ENCODE peak calls at places on chromosomes 13 and 19, in six cellular contexts. One of them, this sample, is unnamed.
A peak's percentile ranks its signal among the peaks of the same experiment; 100 is the strongest.

GRCh38 chr19:46615966-46616365 is 8.9 kb downstream of the PTGIR start:
- DNase-seq in CD8-positive, alpha-beta T cell: no peak
- DNase-seq in cardiac muscle cell: no peak
- DNase-seq in CD8-positive, alpha-beta memory T cell: no peak
- DNase-seq in heart right ventricle: no peak
- DNase-seq in CD4-positive, alpha-beta memory T cell: no peak
- DNase-seq in this sample: peak; percentile 59

GRCh38 chr13:36712785-36713184 is 39.0 kb downstream of the SERTM1 start:
- DNase-seq in CD8-positive, alpha-beta T cell: no peak
- DNase-seq in cardiac muscle cell: peak; percentile 63
- DNase-seq in CD8-positive, alpha-beta memory T cell: no peak
- DNase-seq in heart right ventricle: no peak
- DNase-seq in CD4-positive, alpha-beta memory T cell: no peak
- DNase-seq in this sample: no peak

GRCh38 chr19:41641879-41642485 is 15.1 kb upstream of the CEACAM4 start:
- DNase-seq in CD8-positive, alpha-beta T cell: peak; percentile 36
- DNase-seq in cardiac muscle cell: peak; percentile 65
- DNase-seq in CD8-positive, alpha-beta memory T cell: peak; percentile 68
- DNase-seq in heart right ventricle: no peak
- DNase-seq in CD4-positive, alpha-beta memory T cell: peak; percentile 69
- DNase-seq in this sample: peak; percentile 70

GRCh38 chr19:51719251-51719901 is 4.4 kb downstream of the HAS1 start:
- DNase-seq in CD8-positive, alpha-beta T cell: no peak
- DNase-seq in cardiac muscle cell: no peak
- DNase-seq in CD8-positive, alpha-beta memory T cell: no peak
- DNase-seq in heart right ventricle: no peak
- DNase-seq in CD4-positive, alpha-beta memory T cell: no peak
- DNase-seq in this sample: no peak

GRCh38 chr13:73336789-73337188 is 278.0 kb downstream of the KLF5 start:
- DNase-seq in CD8-positive, alpha-beta T cell: no peak
- DNase-seq in cardiac muscle cell: no peak
- DNase-seq in CD8-positive, alpha-beta memory T cell: no peak
- DNase-seq in heart right ventricle: no peak
- DNase-seq in CD4-positive, alpha-beta memory T cell: no peak
- DNase-seq in this sample: peak; percentile 33

GRCh38 chr19:45440259-45440638 is 16.5 kb upstream of the ERCC1 start:
- DNase-seq in CD8-positive, alpha-beta T cell: no peak
- DNase-seq in cardiac muscle cell: no peak
- DNase-seq in CD8-positive, alpha-beta memory T cell: no peak
- DNase-seq in heart right ventricle: no peak
- DNase-seq in CD4-positive, alpha-beta memory T cell: no peak
- DNase-seq in this sample: no peak

GRCh38 chr13:46388846-46389245 is 1.8 kb upstream of the RUBCNL start:
- DNase-seq in CD8-positive, alpha-beta T cell: no peak
- DNase-seq in cardiac muscle cell: no peak
- DNase-seq in CD8-positive, alpha-beta memory T cell: no peak
- DNase-seq in heart right ventricle: no peak
- DNase-seq in CD4-positive, alpha-beta memory T cell: no peak
- DNase-seq in this sample: no peak

GRCh38 chr19:48714759-48715261 is 4.7 kb downstream of the MAMSTR start:
- DNase-seq in CD8-positive, alpha-beta T cell: no peak
- DNase-seq in cardiac muscle cell: no peak
- DNase-seq in CD8-positive, alpha-beta memory T cell: no peak
- DNase-seq in heart right ventricle: no peak
- DNase-seq in CD4-positive, alpha-beta memory T cell: no peak
- DNase-seq in this sample: peak; percentile 90

GRCh38 chr13:47426126-47426849 is 529.4 kb upstream of the HTR2A start:
- DNase-seq in CD8-positive, alpha-beta T cell: no peak
- DNase-seq in cardiac muscle cell: peak; percentile 57
- DNase-seq in CD8-positive, alpha-beta memory T cell: no peak
- DNase-seq in heart right ventricle: no peak
- DNase-seq in CD4-positive, alpha-beta memory T cell: no peak
- DNase-seq in this sample: no peak

GRCh38 chr13:27309967-27310598 is 39.5 kb downstream of the RASL11A start:
- DNase-seq in CD8-positive, alpha-beta T cell: no peak
- DNase-seq in cardiac muscle cell: no peak
- DNase-seq in CD8-positive, alpha-beta memory T cell: no peak
- DNase-seq in heart right ventricle: no peak
- DNase-seq in CD4-positive, alpha-beta memory T cell: no peak
- DNase-seq in this sample: peak; percentile 51

GRCh38 chr13:31476266-31476665 is 263.1 kb upstream of the RXFP2 start:
- DNase-seq in CD8-positive, alpha-beta T cell: no peak
- DNase-seq in cardiac muscle cell: peak; percentile 97
- DNase-seq in CD8-positive, alpha-beta memory T cell: no peak
- DNase-seq in heart right ventricle: no peak
- DNase-seq in CD4-positive, alpha-beta memory T cell: no peak
- DNase-seq in this sample: no peak

GRCh38 chr19:51242881-51243280 is 8.0 kb upstream of the SIGLECL1 start:
- DNase-seq in CD8-positive, alpha-beta T cell: no peak
- DNase-seq in cardiac muscle cell: no peak
- DNase-seq in CD8-positive, alpha-beta memory T cell: no peak
- DNase-seq in heart right ventricle: no peak
- DNase-seq in CD4-positive, alpha-beta memory T cell: no peak
- DNase-seq in this sample: no peak

GRCh38 chr19:11944656-11945055 is 19.7 kb downstream of the ZNF700 start:
- DNase-seq in CD8-positive, alpha-beta T cell: no peak
- DNase-seq in cardiac muscle cell: no peak
- DNase-seq in CD8-positive, alpha-beta memory T cell: no peak
- DNase-seq in heart right ventricle: no peak
- DNase-seq in CD4-positive, alpha-beta memory T cell: no peak
- DNase-seq in this sample: no peak

GRCh38 chr13:36344886-36345437 is 1.2 kb downstream of the SPART start:
- DNase-seq in CD8-positive, alpha-beta T cell: no peak
- DNase-seq in cardiac muscle cell: peak; percentile 42
- DNase-seq in CD8-positive, alpha-beta memory T cell: peak; percentile 59
- DNase-seq in heart right ventricle: no peak
- DNase-seq in CD4-positive, alpha-beta memory T cell: peak; percentile 57
- DNase-seq in this sample: peak; percentile 18

GRCh38 chr19:18364826-18365528 is 21.0 kb upstream of the GDF15 start:
- DNase-seq in CD8-positive, alpha-beta T cell: no peak
- DNase-seq in cardiac muscle cell: peak; percentile 100
- DNase-seq in CD8-positive, alpha-beta memory T cell: no peak
- DNase-seq in heart right ventricle: peak; percentile 27
- DNase-seq in CD4-positive, alpha-beta memory T cell: no peak
- DNase-seq in this sample: peak; percentile 96

GRCh38 chr19:52492201-52492960 is 35.1 kb upstream of the ZNF808 start:
- DNase-seq in CD8-positive, alpha-beta T cell: no peak
- DNase-seq in cardiac muscle cell: no peak
- DNase-seq in CD8-positive, alpha-beta memory T cell: no peak
- DNase-seq in heart right ventricle: no peak
- DNase-seq in CD4-positive, alpha-beta memory T cell: no peak
- DNase-seq in this sample: no peak

GRCh38 chr13:24693862-24694471 is 13.8 kb downstream of the ATP12A start:
- DNase-seq in CD8-positive, alpha-beta T cell: no peak
- DNase-seq in cardiac muscle cell: peak; percentile 64
- DNase-seq in CD8-positive, alpha-beta memory T cell: peak; percentile 32
- DNase-seq in heart right ventricle: no peak
- DNase-seq in CD4-positive, alpha-beta memory T cell: peak; percentile 46
- DNase-seq in this sample: peak; percentile 65

GRCh38 chr19:11355160-11356073 is at the start of gene PLPPR2:
- DNase-seq in CD8-positive, alpha-beta T cell: peak; percentile 58
- DNase-seq in cardiac muscle cell: peak; percentile 92
- DNase-seq in CD8-positive, alpha-beta memory T cell: peak; percentile 75
- DNase-seq in heart right ventricle: peak; percentile 95
- DNase-seq in CD4-positive, alpha-beta memory T cell: peak; percentile 79
- DNase-seq in this sample: peak; percentile 79

GRCh38 chr13:26914624-26915023 is 154.0 kb upstream of the GPR12 start:
- DNase-seq in CD8-positive, alpha-beta T cell: no peak
- DNase-seq in cardiac muscle cell: peak; percentile 10
- DNase-seq in CD8-positive, alpha-beta memory T cell: no peak
- DNase-seq in heart right ventricle: no peak
- DNase-seq in CD4-positive, alpha-beta memory T cell: no peak
- DNase-seq in this sample: no peak

GRCh38 chr19:28694812-28695211 is 518.1 kb downstream of the UQCRFS1 start:
- DNase-seq in CD8-positive, alpha-beta T cell: no peak
- DNase-seq in cardiac muscle cell: no peak
- DNase-seq in CD8-positive, alpha-beta memory T cell: no peak
- DNase-seq in heart right ventricle: no peak
- DNase-seq in CD4-positive, alpha-beta memory T cell: no peak
- DNase-seq in this sample: no peak

GRCh38 chr13:94291631-94292322 is 187.7 kb downstream of the DCT start:
- DNase-seq in CD8-positive, alpha-beta T cell: no peak
- DNase-seq in cardiac muscle cell: no peak
- DNase-seq in CD8-positive, alpha-beta memory T cell: no peak
- DNase-seq in heart right ventricle: no peak
- DNase-seq in CD4-positive, alpha-beta memory T cell: no peak
- DNase-seq in this sample: peak; percentile 14

GRCh38 chr19:16078759-16079707 is 2.7 kb downstream of the TPM4 start:
- DNase-seq in CD8-positive, alpha-beta T cell: no peak
- DNase-seq in cardiac muscle cell: peak; percentile 98
- DNase-seq in CD8-positive, alpha-beta memory T cell: peak; percentile 84
- DNase-seq in heart right ventricle: no peak
- DNase-seq in CD4-positive, alpha-beta memory T cell: peak; percentile 81
- DNase-seq in this sample: peak; percentile 79

GRCh38 chr13:30026093-30026492 is 175.7 kb upstream of the UBL3 start:
- DNase-seq in CD8-positive, alpha-beta T cell: no peak
- DNase-seq in cardiac muscle cell: peak; percentile 12
- DNase-seq in CD8-positive, alpha-beta memory T cell: no peak
- DNase-seq in heart right ventricle: no peak
- DNase-seq in CD4-positive, alpha-beta memory T cell: no peak
- DNase-seq in this sample: no peak

GRCh38 chr13:27158335-27158734 is 13.3 kb downstream of the USP12 start:
- DNase-seq in CD8-positive, alpha-beta T cell: no peak
- DNase-seq in cardiac muscle cell: no peak
- DNase-seq in CD8-positive, alpha-beta memory T cell: no peak
- DNase-seq in heart right ventricle: no peak
- DNase-seq in CD4-positive, alpha-beta memory T cell: no peak
- DNase-seq in this sample: no peak

GRCh38 chr13:28401303-28402056 is 93.4 kb downstream of the FLT1 start:
- DNase-seq in CD8-positive, alpha-beta T cell: no peak
- DNase-seq in cardiac muscle cell: peak; percentile 89
- DNase-seq in CD8-positive, alpha-beta memory T cell: no peak
- DNase-seq in heart right ventricle: no peak
- DNase-seq in CD4-positive, alpha-beta memory T cell: no peak
- DNase-seq in this sample: no peak

GRCh38 chr13:105773887-105774538 is 761.4 kb downstream of the EFNB2 start:
- DNase-seq in CD8-positive, alpha-beta T cell: no peak
- DNase-seq in cardiac muscle cell: peak; percentile 41
- DNase-seq in CD8-positive, alpha-beta memory T cell: no peak
- DNase-seq in heart right ventricle: no peak
- DNase-seq in CD4-positive, alpha-beta memory T cell: no peak
- DNase-seq in this sample: no peak

GRCh38 chr19:38535212-38535611 is 82.5 kb downstream of the MAP4K1 start:
- DNase-seq in CD8-positive, alpha-beta T cell: no peak
- DNase-seq in cardiac muscle cell: no peak
- DNase-seq in CD8-positive, alpha-beta memory T cell: no peak
- DNase-seq in heart right ventricle: no peak
- DNase-seq in CD4-positive, alpha-beta memory T cell: no peak
- DNase-seq in this sample: no peak

GRCh38 chr13:99178636-99179035 is 22.0 kb upstream of the UBAC2 start:
- DNase-seq in CD8-positive, alpha-beta T cell: no peak
- DNase-seq in cardiac muscle cell: no peak
- DNase-seq in CD8-positive, alpha-beta memory T cell: peak; percentile 45
- DNase-seq in heart right ventricle: peak; percentile 39
- DNase-seq in CD4-positive, alpha-beta memory T cell: peak; percentile 33
- DNase-seq in this sample: no peak

GRCh38 chr19:7904074-7905020 is 670 bp downstream of the MAP2K7 start:
- DNase-seq in CD8-positive, alpha-beta T cell: peak; percentile 67
- DNase-seq in cardiac muscle cell: no peak
- DNase-seq in CD8-positive, alpha-beta memory T cell: peak; percentile 82
- DNase-seq in heart right ventricle: no peak
- DNase-seq in CD4-positive, alpha-beta memory T cell: peak; percentile 81
- DNase-seq in this sample: peak; percentile 49

GRCh38 chr19:40543029-40543597 is 33.6 kb upstream of the SHKBP1 start:
- DNase-seq in CD8-positive, alpha-beta T cell: no peak
- DNase-seq in cardiac muscle cell: no peak
- DNase-seq in CD8-positive, alpha-beta memory T cell: no peak
- DNase-seq in heart right ventricle: no peak
- DNase-seq in CD4-positive, alpha-beta memory T cell: no peak
- DNase-seq in this sample: no peak

GRCh38 chr19:12779162-12779993 is 4.0 kb upstream of the HOOK2 start:
- DNase-seq in CD8-positive, alpha-beta T cell: no peak
- DNase-seq in cardiac muscle cell: peak; percentile 96
- DNase-seq in CD8-positive, alpha-beta memory T cell: no peak
- DNase-seq in heart right ventricle: peak; percentile 64
- DNase-seq in CD4-positive, alpha-beta memory T cell: no peak
- DNase-seq in this sample: no peak

GRCh38 chr19:56106397-56106849 is 14.7 kb downstream of the ZNF787 start:
- DNase-seq in CD8-positive, alpha-beta T cell: no peak
- DNase-seq in cardiac muscle cell: no peak
- DNase-seq in CD8-positive, alpha-beta memory T cell: no peak
- DNase-seq in heart right ventricle: peak; percentile 15
- DNase-seq in CD4-positive, alpha-beta memory T cell: no peak
- DNase-seq in this sample: peak; percentile 20
- H3K4me1 ChIP-seq in CD8-positive, alpha-beta T cell: peaks cover 13% of the 10 kb centered on the region
- H3K4me1 ChIP-seq in cardiac muscle cell: peaks cover 34% of the 10 kb centered on the region
- H3K4me1 ChIP-seq in CD8-positive, alpha-beta memory T cell: peaks cover 11% of the 10 kb centered on the region
- H3K4me1 ChIP-seq in heart right ventricle: peaks cover 61% of the 10 kb centered on the region
- H3K4me1 ChIP-seq in CD4-positive, alpha-beta memory T cell: peaks cover 9% of the 10 kb centered on the region
- H3K4me1 ChIP-seq in this sample: peaks cover 21% of the 10 kb centered on the region

GRCh38 chr19:35437152-35437951 is 10.7 kb upstream of the FFAR2 start:
- DNase-seq in CD8-positive, alpha-beta T cell: no peak
- DNase-seq in cardiac muscle cell: no peak
- DNase-seq in CD8-positive, alpha-beta memory T cell: no peak
- DNase-seq in heart right ventricle: no peak
- DNase-seq in CD4-positive, alpha-beta memory T cell: no peak
- DNase-seq in this sample: peak; percentile 59
- H3K27ac ChIP-seq in CD8-positive, alpha-beta T cell: no peak overlapping the region
- H3K27ac ChIP-seq in cardiac muscle cell: peak overlapping the region; percentile 62
- H3K27ac ChIP-seq in CD8-positive, alpha-beta memory T cell: no peak overlapping the region
- H3K27ac ChIP-seq in heart right ventricle: peak overlapping the region; percentile 40
- H3K27ac ChIP-seq in CD4-positive, alpha-beta memory T cell: no peak overlapping the region
- H3K27ac ChIP-seq in this sample: peak overlapping the region; percentile 43

GRCh38 chr13:71863249-71863648 is 3.8 kb downstream of the DACH1 start:
- DNase-seq in CD8-positive, alpha-beta T cell: no peak
- DNase-seq in cardiac muscle cell: no peak
- DNase-seq in CD8-positive, alpha-beta memory T cell: no peak
- DNase-seq in heart right ventricle: no peak
- DNase-seq in CD4-positive, alpha-beta memory T cell: no peak
- DNase-seq in this sample: peak; percentile 16
- H3K4me3 ChIP-seq in CD8-positive, alpha-beta T cell: no peak overlapping the region
- H3K4me3 ChIP-seq in cardiac muscle cell: no peak overlapping the region
- H3K4me3 ChIP-seq in CD8-positive, alpha-beta memory T cell: no peak overlapping the region
- H3K4me3 ChIP-seq in heart right ventricle: peak overlapping the region; percentile 69
- H3K4me3 ChIP-seq in CD4-positive, alpha-beta memory T cell: no peak overlapping the region
- H3K4me3 ChIP-seq in this sample: no peak overlapping the region

GRCh38 chr13:113859311-113860050 is 4.4 kb downstream of the GAS6 start:
- DNase-seq in CD8-positive, alpha-beta T cell: no peak
- DNase-seq in cardiac muscle cell: no peak
- DNase-seq in CD8-positive, alpha-beta memory T cell: no peak
- DNase-seq in heart right ventricle: no peak
- DNase-seq in CD4-positive, alpha-beta memory T cell: no peak
- DNase-seq in this sample: no peak
- H3K4me1 ChIP-seq in CD8-positive, alpha-beta T cell: peaks cover 23% of the 10 kb centered on the region
- H3K4me1 ChIP-seq in cardiac muscle cell: peaks cover 35% of the 10 kb centered on the region
- H3K4me1 ChIP-seq in CD8-positive, alpha-beta memory T cell: peaks cover 20% of the 10 kb centered on the region
- H3K4me1 ChIP-seq in heart right ventricle: peaks cover 75% of the 10 kb centered on the region
- H3K4me1 ChIP-seq in CD4-positive, alpha-beta memory T cell: peaks cover 16% of the 10 kb centered on the region
- H3K4me1 ChIP-seq in this sample: peaks cover 13% of the 10 kb centered on the region